ENCODE peak calls at places on chromosome 4, in seven cellular contexts. A, G, I, F, X, S and W are unnamed samples.

GRCh38 chr4:187433141-187433540 is 562.4 kb upstream of the ZFP42 start:
- DNase-seq in S (no peak), I (no peak), G (no peak), X (no peak), A (no peak), F (no peak), W (no peak)

GRCh38 chr4:121574618-121575017 is 122.2 kb downstream of the ANXA5 start:
- DNase-seq in G (peak; percentile 42), A (no peak), X (no peak), F (no peak), I (no peak), S (no peak), W (no peak)

GRCh38 chr4:106704253-106704870 is 331.8 kb downstream of the DKK2 start:
- DNase-seq in G (no peak), I (no peak), F (no peak), S (no peak), X (no peak), A (no peak), W (no peak)

GRCh38 chr4:34108456-34108855 is 2135.9 kb downstream of the ARAP2 start:
- DNase-seq in X (no peak), F (no peak), I (no peak), G (peak; percentile 80), A (no peak), S (no peak), W (no peak)

GRCh38 chr4:180953572-180953971 is 1289.6 kb upstream of the TENM3 start:
- DNase-seq in I (no peak), X (no peak), G (no peak), S (no peak), A (no peak), F (no peak), W (no peak)

GRCh38 chr4:2875556-2875955 is 31.9 kb downstream of the ADD1 start:
- DNase-seq in G (no peak), I (no peak), A (no peak), S (no peak), F (no peak), X (no peak), W (no peak)

GRCh38 chr4:8585186-8585585 is 5.0 kb downstream of the GPR78 start:
- DNase-seq in A (no peak), S (no peak), X (no peak), G (no peak), F (no peak), I (no peak), W (no peak)

GRCh38 chr4:139208404-139208945 is 31.5 kb upstream of the ELF2 start:
- DNase-seq in G (peak; percentile 99), S (no peak), F (no peak), X (no peak), I (no peak), A (peak; percentile 15), W (no peak)

GRCh38 chr4:61373901-61374611 is 173.9 kb downstream of the ADGRL3 start:
- DNase-seq in A (no peak), S (no peak), G (no peak), F (no peak), X (no peak), I (no peak), W (no peak)

GRCh38 chr4:188992706-188993105 is 853.5 kb downstream of the TRIML1 start:
- DNase-seq in A (no peak), F (no peak), X (no peak), G (no peak), I (no peak), S (no peak), W (no peak)

GRCh38 chr4:109945056-109945455 is 32.4 kb downstream of the EGF start:
- DNase-seq in I (no peak), G (peak; percentile 79), F (no peak), A (no peak), S (no peak), X (peak; percentile 61), W (no peak)

GRCh38 chr4:10664408-10664807 is 20.2 kb downstream of the CLNK start:
- DNase-seq in G (no peak), F (no peak), X (peak; percentile 20), I (no peak), A (no peak), S (no peak), W (no peak)

GRCh38 chr4:134632056-134632455 is 430.5 kb upstream of the PABPC4L start:
- DNase-seq in S (no peak), F (no peak), G (no peak), A (no peak), X (no peak), I (no peak), W (no peak)

GRCh38 chr4:88660446-88661294 is 37.0 kb downstream of the NAP1L5 start:
- DNase-seq in I (no peak), G (no peak), S (no peak), X (no peak), F (no peak), A (no peak), W (no peak)

GRCh38 chr4:47790105-47790504 is 47.8 kb downstream of the CORIN start:
- DNase-seq in X (no peak), I (no peak), A (no peak), F (no peak), G (no peak), S (no peak), W (no peak)

GRCh38 chr4:12651876-12652275 is 832.3 kb downstream of the RAB28 start:
- DNase-seq in X (no peak), S (no peak), F (no peak), I (no peak), A (no peak), G (no peak), W (no peak)